ENCODE peak calls at places on chromosomes 16 and 17, in seven cellular contexts. One of them, this sample, is unnamed.

GRCh38 chr16:71396589-71396988 is 38.1 kb downstream of the CALB2 start:
- DNase-seq in H4: no peak
- DNase-seq in RWPE1: no peak
- DNase-seq in A549: no peak
- DNase-seq in cardiac muscle cell: no peak
- DNase-seq in globus pallidus: no peak
- DNase-seq in effector memory CD8-positive, alpha-beta T cell: no peak
- DNase-seq in this sample: no peak

GRCh38 chr16:81241706-81242105 is 3.2 kb downstream of the BCO1 start:
- DNase-seq in A549: no peak
- DNase-seq in RWPE1: no peak
- DNase-seq in cardiac muscle cell: no peak
- DNase-seq in globus pallidus: no peak
- DNase-seq in H4: no peak
- DNase-seq in effector memory CD8-positive, alpha-beta T cell: no peak
- DNase-seq in this sample: no peak

GRCh38 chr17:58329808-58330543 is 1.4 kb upstream of the TSPOAP1 start:
- DNase-seq in effector memory CD8-positive, alpha-beta T cell: peak; percentile 30
- DNase-seq in globus pallidus: no peak
- DNase-seq in A549: no peak
- DNase-seq in cardiac muscle cell: no peak
- DNase-seq in H4: no peak
- DNase-seq in RWPE1: no peak
- DNase-seq in this sample: no peak

GRCh38 chr17:77476498-77476897 is 335.7 kb downstream of the SEC14L1 start:
- DNase-seq in globus pallidus: no peak
- DNase-seq in H4: no peak
- DNase-seq in cardiac muscle cell: no peak
- DNase-seq in A549: no peak
- DNase-seq in effector memory CD8-positive, alpha-beta T cell: no peak
- DNase-seq in RWPE1: no peak
- DNase-seq in this sample: no peak

GRCh38 chr16:12600536-12601256 is 203.0 kb downstream of the CPPED1 start:
- DNase-seq in RWPE1: no peak
- DNase-seq in A549: no peak
- DNase-seq in cardiac muscle cell: no peak
- DNase-seq in globus pallidus: no peak
- DNase-seq in effector memory CD8-positive, alpha-beta T cell: no peak
- DNase-seq in H4: no peak
- DNase-seq in this sample: no peak

GRCh38 chr16:56777533-56777932 is 47.6 kb downstream of the NUP93 start:
- DNase-seq in effector memory CD8-positive, alpha-beta T cell: no peak
- DNase-seq in cardiac muscle cell: no peak
- DNase-seq in globus pallidus: no peak
- DNase-seq in H4: no peak
- DNase-seq in RWPE1: no peak
- DNase-seq in A549: no peak
- DNase-seq in this sample: no peak

GRCh38 chr17:8162232-8162996 is at the start of gene VAMP2:
- DNase-seq in effector memory CD8-positive, alpha-beta T cell: peak; percentile 86
- DNase-seq in cardiac muscle cell: peak; percentile 87
- DNase-seq in A549: peak; percentile 56
- DNase-seq in H4: peak; percentile 35
- DNase-seq in RWPE1: peak; percentile 49
- DNase-seq in globus pallidus: peak; percentile 73
- DNase-seq in this sample: peak; percentile 67

GRCh38 chr17:59675231-59675630 is 32.0 kb downstream of the PTRH2 start:
- DNase-seq in cardiac muscle cell: no peak
- DNase-seq in RWPE1: no peak
- DNase-seq in effector memory CD8-positive, alpha-beta T cell: no peak
- DNase-seq in H4: no peak
- DNase-seq in globus pallidus: no peak
- DNase-seq in A549: no peak
- DNase-seq in this sample: no peak

GRCh38 chr17:17358866-17359265 is 55.7 kb downstream of the NT5M start:
- DNase-seq in globus pallidus: no peak
- DNase-seq in effector memory CD8-positive, alpha-beta T cell: no peak
- DNase-seq in cardiac muscle cell: no peak
- DNase-seq in A549: no peak
- DNase-seq in H4: no peak
- DNase-seq in RWPE1: no peak
- DNase-seq in this sample: no peak

GRCh38 chr17:30905742-30906100 is 317 bp downstream of the TEFM start:
- DNase-seq in A549: peak; percentile 46
- DNase-seq in RWPE1: peak; percentile 16
- DNase-seq in globus pallidus: no peak
- DNase-seq in H4: no peak
- DNase-seq in effector memory CD8-positive, alpha-beta T cell: no peak
- DNase-seq in cardiac muscle cell: peak; percentile 21
- DNase-seq in this sample: no peak

GRCh38 chr16:79868841-79869240 is 268.3 kb upstream of the MAF start:
- DNase-seq in H4: no peak
- DNase-seq in A549: no peak
- DNase-seq in cardiac muscle cell: no peak
- DNase-seq in RWPE1: no peak
- DNase-seq in effector memory CD8-positive, alpha-beta T cell: no peak
- DNase-seq in globus pallidus: no peak
- DNase-seq in this sample: no peak

GRCh38 chr16:89981414-89981813 is 32.9 kb downstream of the DEF8 start:
- DNase-seq in cardiac muscle cell: no peak
- DNase-seq in globus pallidus: no peak
- DNase-seq in H4: no peak
- DNase-seq in effector memory CD8-positive, alpha-beta T cell: no peak
- DNase-seq in A549: no peak
- DNase-seq in RWPE1: no peak
- DNase-seq in this sample: no peak

GRCh38 chr16:27169511-27170071 is 33.7 kb upstream of the KDM8 start:
- DNase-seq in globus pallidus: no peak
- DNase-seq in effector memory CD8-positive, alpha-beta T cell: peak; percentile 60
- DNase-seq in A549: no peak
- DNase-seq in H4: peak; percentile 94
- DNase-seq in cardiac muscle cell: no peak
- DNase-seq in RWPE1: peak; percentile 26
- DNase-seq in this sample: peak; percentile 47

GRCh38 chr16:89256651-89257254 is 39.2 kb downstream of the ZNF778 start:
- DNase-seq in H4: no peak
- DNase-seq in RWPE1: peak; percentile 73
- DNase-seq in globus pallidus: no peak
- DNase-seq in A549: peak; percentile 48
- DNase-seq in effector memory CD8-positive, alpha-beta T cell: peak; percentile 48
- DNase-seq in cardiac muscle cell: peak; percentile 14
- DNase-seq in this sample: peak; percentile 60

GRCh38 chr16:3009568-3010390 is 2.9 kb upstream of the CLDN9 start:
- DNase-seq in H4: no peak
- DNase-seq in effector memory CD8-positive, alpha-beta T cell: no peak
- DNase-seq in cardiac muscle cell: peak; percentile 88
- DNase-seq in A549: no peak
- DNase-seq in globus pallidus: no peak
- DNase-seq in RWPE1: peak; percentile 65
- DNase-seq in this sample: no peak

GRCh38 chr17:82229686-82230626 is 1.1 kb downstream of the SLC16A3 start:
- DNase-seq in effector memory CD8-positive, alpha-beta T cell: no peak
- DNase-seq in RWPE1: no peak
- DNase-seq in globus pallidus: no peak
- DNase-seq in cardiac muscle cell: peak; percentile 51
- DNase-seq in A549: no peak
- DNase-seq in H4: no peak
- DNase-seq in this sample: no peak

GRCh38 chr17:81990836-81991683 is 13.6 kb downstream of the ASPSCR1 start:
- DNase-seq in effector memory CD8-positive, alpha-beta T cell: no peak
- DNase-seq in globus pallidus: no peak
- DNase-seq in RWPE1: no peak
- DNase-seq in cardiac muscle cell: no peak
- DNase-seq in H4: no peak
- DNase-seq in A549: no peak
- DNase-seq in this sample: no peak

GRCh38 chr17:27471321-27472269 is 15.3 kb downstream of the KSR1 start:
- DNase-seq in A549: no peak
- DNase-seq in cardiac muscle cell: no peak
- DNase-seq in effector memory CD8-positive, alpha-beta T cell: peak; percentile 44
- DNase-seq in RWPE1: peak; percentile 74
- DNase-seq in globus pallidus: no peak
- DNase-seq in H4: no peak
- DNase-seq in this sample: no peak

GRCh38 chr17:17748179-17748578 is 66.9 kb downstream of the RAI1 start:
- DNase-seq in cardiac muscle cell: no peak
- DNase-seq in effector memory CD8-positive, alpha-beta T cell: no peak
- DNase-seq in RWPE1: no peak
- DNase-seq in A549: no peak
- DNase-seq in globus pallidus: no peak
- DNase-seq in H4: no peak
- DNase-seq in this sample: no peak